ENCODE peak calls at places on chromosomes 3 and 15, in ten cellular contexts. V is stimulated activated CD4-positive, alpha-beta T cell treated with anti-CD3 and anti-CD28 coated beads, Interleukin-1b, Interleukin-23, amount 100 ng/mL, for 24 hours; D is NAMALWA; Q is activated CD8-positive, alpha-beta memory T cell treated with anti-CD3 and anti-CD28 coated beads for 1 hour; U is NCI-H1417; K is mucosa of gallbladder; W is transverse colon; N is GM12865; C is occipital lobe; L is LoVo. R is an unnamed sample.

GRCh38 chr15:64216722-64217428 is 54.1 kb upstream of the PPIB start:
- DNase-seq in L (no peak), V (no peak), K (no peak), W (no peak), U (peak; percentile 13), D (no peak), Q (no peak), N (no peak), C (no peak), R (no peak)

GRCh38 chr15:73601449-73602425 is 31.5 kb downstream of the NPTN start:
- DNase-seq in C (peak; percentile 21), N (no peak), D (no peak), U (peak; percentile 17), W (peak; percentile 44), L (no peak), K (peak; percentile 66), Q (no peak), V (no peak), R (peak; percentile 53)

GRCh38 chr3:147816770-147817169 is 407.6 kb downstream of the ZIC1 start:
- DNase-seq in D (no peak), U (peak; percentile 60), Q (no peak), C (no peak), V (no peak), N (no peak), K (peak; percentile 71), L (peak; percentile 27), W (peak; percentile 75), R (no peak)

GRCh38 chr3:169390310-169390731 is 273.2 kb downstream of the MECOM start:
- DNase-seq in C (no peak), Q (no peak), K (no peak), V (no peak), D (peak; percentile 22), L (peak; percentile 67), N (peak; percentile 37), W (peak; percentile 39), U (peak; percentile 40), R (no peak)

GRCh38 chr15:77251662-77252061 is 168.2 kb downstream of the PEAK1 start:
- DNase-seq in V (no peak), W (no peak), L (no peak), U (no peak), K (no peak), N (no peak), Q (no peak), C (no peak), D (no peak), R (no peak)

GRCh38 chr3:162141232-162141631 is 644.6 kb downstream of the OTOL1 start:
- DNase-seq in C (no peak), U (no peak), V (no peak), Q (no peak), N (no peak), L (no peak), D (no peak), K (no peak), W (no peak), R (no peak)

GRCh38 chr15:58165661-58166060 is 27.5 kb downstream of the AQP9 start:
- DNase-seq in Q (no peak), V (no peak), L (no peak), U (no peak), K (peak; percentile 60), W (no peak), C (no peak), D (no peak), N (no peak), R (no peak)

GRCh38 chr3:76646921-76647562 is 392.9 kb upstream of the ROBO2 start:
- DNase-seq in K (no peak), V (no peak), U (no peak), D (no peak), L (no peak), C (no peak), Q (no peak), N (no peak), W (no peak), R (no peak)

GRCh38 chr3:16236856-16237393 is 27.8 kb downstream of the DPH3 start:
- DNase-seq in Q (no peak), C (no peak), V (no peak), U (no peak), L (no peak), N (no peak), D (no peak), W (no peak), K (no peak), R (no peak)

GRCh38 chr15:69999392-70000085 is 98.2 kb downstream of the TLE3 start:
- DNase-seq in Q (no peak), L (no peak), K (no peak), W (no peak), U (no peak), N (no peak), C (no peak), V (no peak), D (no peak), R (no peak)

GRCh38 chr3:83065861-83066260 is 1304.4 kb upstream of the GBE1 start:
- DNase-seq in N (no peak), L (no peak), C (no peak), K (no peak), W (no peak), V (no peak), Q (no peak), U (no peak), D (no peak), R (no peak)

GRCh38 chr3:103085465-103085864 is 650.6 kb downstream of the ZPLD1 start:
- DNase-seq in C (no peak), V (no peak), U (no peak), K (peak; percentile 39), N (peak; percentile 2), D (no peak), Q (no peak), W (no peak), L (no peak), R (no peak)

GRCh38 chr15:57510647-57511046 is 81.1 kb upstream of the MYZAP start:
- DNase-seq in Q (no peak), N (no peak), U (peak; percentile 64), V (no peak), L (no peak), D (no peak), K (peak; percentile 52), C (no peak), W (no peak), R (no peak)

GRCh38 chr3:39919281-39919680 is 109.9 kb downstream of the MYRIP start:
- DNase-seq in W (no peak), Q (no peak), C (no peak), U (no peak), D (no peak), V (no peak), K (no peak), N (no peak), L (no peak), R (no peak)

GRCh38 chr15:29196306-29196705 is 73.3 kb downstream of the NSMCE3 start:
- DNase-seq in V (no peak), W (no peak), N (no peak), L (no peak), K (no peak), Q (no peak), U (no peak), D (no peak), C (no peak), R (no peak)